ENCODE peak calls at places on chromosomes 12 and 14, in seven cellular contexts. F is adrenal gland, U is psoas muscle, Q is right atrium auricular region, H is ovary, X is lower lobe of right lung, P is HCT116. W is an unnamed sample.

GRCh38 chr12:19833775-19834501 is 394.6 kb downstream of the AEBP2 start:
- DNase-seq in F (no peak), U (no peak), Q (no peak), H (no peak), X (no peak), P (no peak), W (no peak)

GRCh38 chr12:34398706-34399630 is 376.7 kb downstream of the ALG10 start:
- DNase-seq in F (no peak), U (peak), Q (peak), H (peak), X (peak), P (no peak), W (peak)

GRCh38 chr12:95343461-95344230 is 126.0 kb downstream of the VEZT start:
- DNase-seq in F (peak), U (no peak), Q (no peak), H (no peak), X (no peak), P (no peak), W (no peak)

GRCh38 chr14:100571837-100572236 is 15.4 kb downstream of the BEGAIN start:
- DNase-seq in F (no peak), U (no peak), Q (no peak), H (no peak), X (no peak), P (no peak), W (no peak)

GRCh38 chr12:19792028-19792427 is 352.7 kb downstream of the AEBP2 start:
- DNase-seq in F (no peak), U (no peak), Q (no peak), H (no peak), X (no peak), P (no peak), W (no peak)

GRCh38 chr14:91911474-91912032 is 35.9 kb downstream of the FBLN5 start:
- DNase-seq in F (peak), U (no peak), Q (no peak), H (no peak), X (no peak), P (peak), W (no peak)

GRCh38 chr14:33335366-33335765 is 396.7 kb downstream of the NPAS3 start:
- DNase-seq in F (no peak), U (no peak), Q (no peak), H (no peak), X (no peak), P (no peak), W (no peak)

GRCh38 chr12:44381341-44381740 is 494.8 kb downstream of the NELL2 start:
- DNase-seq in F (no peak), U (no peak), Q (no peak), H (no peak), X (no peak), P (no peak), W (no peak)

GRCh38 chr14:33714527-33715222 is 236.2 kb downstream of the EGLN3 start:
- DNase-seq in F (peak), U (no peak), Q (no peak), H (no peak), X (no peak), P (no peak), W (no peak)

GRCh38 chr12:68375701-68376469 is 43.7 kb upstream of the MDM1 start:
- DNase-seq in F (no peak), U (no peak), Q (no peak), H (no peak), X (no peak), P (no peak), W (no peak)

GRCh38 chr12:111285191-111285590 is 83.7 kb downstream of the PHETA1 start:
- DNase-seq in F (no peak), U (no peak), Q (no peak), H (no peak), X (no peak), P (no peak), W (no peak)

GRCh38 chr14:24243336-24243836 is 963 bp upstream of the TINF2 start:
- DNase-seq in F (no peak), U (peak), Q (peak), H (peak), X (no peak), P (no peak), W (peak)

GRCh38 chr12:120314220-120314619 is 12.1 kb downstream of the SIRT4 start:
- DNase-seq in F (no peak), U (no peak), Q (no peak), H (no peak), X (no peak), P (no peak), W (no peak)

GRCh38 chr12:97048421-97049035 is 141.5 kb downstream of the NEDD1 start:
- DNase-seq in F (peak), U (no peak), Q (no peak), H (no peak), X (no peak), P (no peak), W (no peak)

GRCh38 chr12:109833307-109834189 is at the start of gene TRPV4:
- DNase-seq in F (no peak), U (no peak), Q (no peak), H (no peak), X (no peak), P (no peak), W (no peak)

GRCh38 chr12:98224584-98225221 is 290.7 kb upstream of the TMPO start:
- DNase-seq in F (no peak), U (no peak), Q (no peak), H (no peak), X (no peak), P (no peak), W (no peak)

GRCh38 chr12:79706156-79706555 is 15.4 kb upstream of the PAWR start:
- DNase-seq in F (no peak), U (no peak), Q (no peak), H (no peak), X (no peak), P (no peak), W (no peak)

GRCh38 chr14:77032854-77033621 is 4.5 kb upstream of the IRF2BPL start:
- DNase-seq in F (peak), U (peak), Q (peak), H (peak), X (peak), P (no peak), W (peak)

GRCh38 chr14:68363401-68363800 is 429.5 kb downstream of the ZFP36L1 start:
- DNase-seq in F (no peak), U (no peak), Q (no peak), H (no peak), X (peak), P (peak), W (no peak)
- TF ChIP-seq CTCF in F (no peak), U (no peak), Q (no peak), H (no peak), X (no peak), P (peak), W (peak)

GRCh38 chr12:49298160-49298559 is 3.2 kb downstream of the PRPH start:
- DNase-seq in F (no peak), U (no peak), Q (no peak), H (no peak), X (no peak), P (no peak), W (no peak)
- TF ChIP-seq CTCF in F (no peak), U (no peak), Q (no peak), H (no peak), X (no peak), P (peak), W (no peak)

DNA sequence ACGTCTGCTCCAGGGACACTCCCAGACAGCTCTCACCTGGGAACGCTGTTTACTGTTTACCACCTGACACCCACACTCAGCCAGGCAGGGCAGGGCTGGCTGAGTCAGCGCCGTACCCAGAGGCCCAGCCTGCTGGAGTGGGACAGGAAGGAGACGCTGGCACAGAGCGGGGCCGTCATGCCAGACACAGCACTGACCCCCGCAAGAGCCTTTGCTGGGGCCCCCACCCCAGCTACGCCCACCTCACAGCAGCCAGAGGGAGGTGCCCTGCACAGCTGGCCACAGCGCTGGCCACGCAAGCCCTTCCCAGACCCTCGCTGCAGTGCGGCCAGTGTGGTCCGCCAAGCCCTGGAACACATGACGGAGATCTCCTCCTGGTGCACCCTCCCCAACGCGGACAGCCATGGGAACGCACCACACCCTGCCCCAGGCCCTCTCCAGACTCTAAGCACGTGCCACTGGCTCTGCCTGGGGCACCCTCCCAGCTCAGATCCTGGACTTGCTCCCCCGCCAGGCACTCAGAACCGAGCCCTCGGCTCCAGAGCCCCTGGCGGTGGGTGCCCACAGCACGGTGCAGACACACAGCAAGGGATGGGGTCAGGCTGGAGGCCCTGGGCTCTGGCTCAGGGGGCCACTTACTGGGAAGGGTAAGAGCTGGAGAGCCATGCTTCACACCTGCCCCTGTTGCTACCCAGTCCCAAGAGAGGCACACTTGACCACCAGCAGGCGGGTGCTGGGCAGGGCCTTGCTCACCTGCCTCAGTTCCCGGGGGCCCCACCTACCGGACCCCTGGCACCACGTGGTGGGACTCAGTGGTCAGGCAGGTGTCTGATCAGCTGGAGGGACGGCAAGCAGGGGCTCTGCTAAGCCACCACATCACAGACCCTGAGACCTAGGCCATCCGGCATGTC is 5.6 kb downstream of the AHNAK2 start:
- DNase-seq in F (no peak), U (peak), Q (no peak), H (peak), X (peak), P (peak), W (peak)
- TF ChIP-seq CTCF in F (no peak), U (no peak), Q (no peak), H (no peak), X (no peak), P (peak), W (no peak)

DNA sequence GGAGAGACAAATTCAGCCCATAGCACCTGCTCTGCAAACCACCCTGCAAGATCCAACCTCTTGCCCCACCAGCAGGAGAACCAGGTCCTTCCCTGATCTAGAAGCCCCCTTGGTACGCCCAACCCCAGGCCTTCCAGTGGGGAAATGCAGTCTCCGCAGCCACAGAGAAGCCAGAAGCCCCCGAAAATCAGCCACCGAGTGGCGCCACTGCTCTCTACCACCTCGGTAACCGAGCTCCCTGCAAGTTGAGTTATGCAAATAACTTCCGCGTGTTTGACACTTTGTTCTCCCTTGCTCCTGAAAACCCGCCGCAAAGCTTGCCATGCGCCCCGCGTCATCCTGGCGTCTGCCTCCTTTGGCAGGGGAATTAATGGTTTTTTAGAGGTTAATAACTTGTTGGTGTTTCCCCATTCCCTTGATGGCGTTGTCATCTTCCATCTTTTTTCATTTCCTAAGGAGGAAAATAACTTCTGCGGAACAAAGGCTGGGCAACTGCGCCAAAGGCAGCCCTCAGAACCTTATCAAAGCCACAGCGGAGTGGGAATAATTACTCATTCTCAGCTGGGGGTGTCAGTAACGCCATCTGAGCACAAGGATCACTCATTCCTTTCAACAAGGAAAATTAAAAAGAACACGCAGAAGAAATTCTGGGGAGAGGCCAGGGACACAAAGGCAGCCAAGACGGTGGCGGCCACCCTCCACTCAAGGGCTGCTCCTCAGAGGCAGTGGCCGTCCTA is 60.4 kb downstream of the FZD10 start:
- DNase-seq in F (no peak), U (no peak), Q (no peak), H (no peak), X (no peak), P (no peak), W (no peak)
- TF ChIP-seq CTCF in F (no peak), U (no peak), Q (no peak), H (no peak), X (no peak), P (no peak), W (no peak)

DNA sequence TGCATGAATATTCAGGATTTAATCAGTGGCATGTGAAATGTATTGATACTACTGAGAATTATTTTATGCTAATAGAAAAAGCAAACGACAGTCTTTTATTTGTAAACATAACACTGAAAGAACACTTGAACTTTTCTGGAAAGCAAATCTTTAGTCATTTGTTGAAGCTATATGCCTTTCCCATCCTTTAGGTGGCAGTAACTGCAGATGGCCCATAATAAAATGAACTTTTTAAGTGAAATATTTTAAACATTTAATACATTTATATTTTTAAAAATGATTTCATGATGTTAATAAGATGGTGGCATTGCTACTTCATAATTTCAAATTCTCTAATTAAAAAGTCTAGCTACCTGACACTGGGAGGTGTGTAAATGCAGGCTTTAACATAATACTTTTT is 13.9 kb upstream of the KRR1 start:
- DNase-seq in F (no peak), U (no peak), Q (no peak), H (no peak), X (no peak), P (no peak), W (no peak)
- TF ChIP-seq CTCF in F (no peak), U (no peak), Q (peak), H (no peak), X (no peak), P (peak), W (no peak)

GRCh38 chr14:74612346-74613021 is 447 bp upstream of the LTBP2 start:
- DNase-seq in F (peak), U (peak), Q (no peak), H (peak), X (peak), P (no peak), W (peak)
- TF ChIP-seq CTCF in F (peak), U (peak), Q (peak), H (peak), X (peak), P (peak), W (peak)

W was measured in CD14-positive monocyte.